ENCODE peak calls at places on chromosomes 2 and 18, in nine cellular contexts. D is Panc1, E is tibial nerve, X is tibial artery, W is iPS DF 6.9, N is A549, L is GM23248, U is thoracic aorta, G is RWPE2. I is an unnamed sample. For H3K9me3 and H3K4me1, the result is how much of the 10 kb centered on the place peaks cover.

GRCh38 chr2:145085616-145086015 is 565.7 kb upstream of the ZEB2 start:
- DNase-seq in D (no peak), E (no peak), X (no peak), W (no peak), N (no peak), L (peak), U (no peak), G (no peak), I (no peak)

GRCh38 chr2:174673405-174673804 is 75.8 kb upstream of the WIPF1 start:
- DNase-seq in D (no peak), E (no peak), X (no peak), W (no peak), N (no peak), L (no peak), U (no peak), G (no peak), I (no peak)

GRCh38 chr2:107775791-107776190 is 50.9 kb upstream of the RGPD4 start:
- DNase-seq in D (no peak), E (no peak), X (no peak), W (no peak), N (no peak), L (no peak), U (no peak), G (no peak), I (no peak)

GRCh38 chr2:235861383-235861782 is 306.8 kb downstream of the GBX2 start:
- DNase-seq in D (no peak), E (no peak), X (no peak), W (no peak), N (no peak), L (no peak), U (no peak), G (no peak), I (no peak)

GRCh38 chr2:96715658-96716057 is 24.2 kb downstream of the LMAN2L start:
- DNase-seq in D (no peak), E (no peak), X (no peak), W (no peak), N (no peak), L (no peak), U (no peak), G (no peak), I (no peak)

GRCh38 chr2:38375711-38376345 is 1.2 kb downstream of the ATL2 start:
- DNase-seq in D (no peak), E (no peak), X (no peak), W (no peak), N (no peak), L (peak), U (no peak), G (peak), I (peak)

GRCh38 chr2:1055014-1055595 is 104.5 kb downstream of the SNTG2 start:
- DNase-seq in D (peak), E (no peak), X (no peak), W (no peak), N (no peak), L (peak), U (no peak), G (no peak), I (no peak)

GRCh38 chr2:29657674-29658073 is 263.7 kb downstream of the ALK start:
- DNase-seq in D (no peak), E (no peak), X (no peak), W (no peak), N (no peak), L (no peak), U (no peak), G (no peak), I (no peak)

GRCh38 chr2:58194451-58194850 is 46.7 kb downstream of the FANCL start:
- DNase-seq in D (no peak), E (no peak), X (no peak), W (no peak), N (no peak), L (no peak), U (no peak), G (no peak), I (no peak)

GRCh38 chr2:28326873-28327495 is 65.7 kb upstream of the FOSL2 start:
- DNase-seq in D (no peak), E (no peak), X (peak), W (no peak), N (no peak), L (peak), U (no peak), G (no peak), I (no peak)

GRCh38 chr2:158923641-158924040 is 44.8 kb upstream of the TANC1 start:
- DNase-seq in D (no peak), E (no peak), X (no peak), W (no peak), N (no peak), L (no peak), U (no peak), G (no peak), I (no peak)

GRCh38 chr2:201628545-201628944 is 14.8 kb downstream of the TMEM237 start:
- DNase-seq in D (no peak), E (no peak), X (no peak), W (no peak), N (no peak), L (peak), U (no peak), G (no peak), I (no peak)

GRCh38 chr18:2223394-2223793 is 347.9 kb downstream of the METTL4 start:
- DNase-seq in D (no peak), E (no peak), X (no peak), W (no peak), N (no peak), L (peak), U (no peak), G (no peak), I (no peak)

GRCh38 chr18:58216071-58216471 is 172.0 kb downstream of the NEDD4L start:
- DNase-seq in D (no peak), E (no peak), X (no peak), W (no peak), N (no peak), L (peak), U (no peak), G (no peak), I (no peak)

GRCh38 chr18:36432880-36433279 is 135.4 kb downstream of the FHOD3 start:
- DNase-seq in D (no peak), E (no peak), X (no peak), W (no peak), N (no peak), L (no peak), U (no peak), G (no peak), I (no peak)

GRCh38 chr18:63342206-63342605 is 22.6 kb upstream of the BCL2 start:
- DNase-seq in D (no peak), E (peak), X (no peak), W (no peak), N (peak), L (peak), U (no peak), G (no peak), I (peak)

GRCh38 chr2:167114018-167114417 is 225.7 kb downstream of the XIRP2 start:
- DNase-seq in D (no peak), E (no peak), X (no peak), W (no peak), N (no peak), L (no peak), U (no peak), G (no peak), I (no peak)

GRCh38 chr2:84944257-84944909 is 26.6 kb upstream of the KCMF1 start:
- DNase-seq in D (no peak), E (no peak), X (peak), W (no peak), N (no peak), L (no peak), U (no peak), G (no peak), I (no peak)
- H3K4me3 ChIP-seq in D (no peak), E (no peak), X (no peak), W (no peak), N (no peak), L (no peak), U (no peak), G (no peak), I (no peak)

DNA sequence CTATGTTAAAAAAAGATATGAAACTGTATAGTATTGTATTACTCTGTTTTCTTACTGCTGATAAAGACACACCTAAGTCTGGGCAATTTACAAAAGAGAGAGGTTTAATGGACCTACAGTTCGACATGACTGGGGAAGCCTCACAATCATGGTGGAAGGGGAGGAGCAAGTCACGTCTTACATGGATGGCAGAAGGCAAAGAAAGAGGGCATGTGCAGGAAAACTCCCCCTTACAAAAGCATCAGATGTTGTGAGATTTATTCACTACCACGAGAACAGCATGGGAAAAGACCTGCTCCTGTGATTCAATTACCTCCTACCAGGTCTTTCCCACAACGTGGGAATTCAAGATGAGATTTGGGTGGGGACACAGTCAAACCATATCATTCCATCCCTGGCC is 57.0 kb downstream of the NCOA1 start:
- DNase-seq in D (no peak), E (no peak), X (no peak), W (no peak), N (no peak), L (no peak), U (no peak), G (no peak), I (no peak)
- H3K9me3 ChIP-seq in D (under half), E (under half), X (under half), W (under half), N (under half), L (under half), U (under half), G (under half), I (under half)

GRCh38 chr2:218400930-218401833 is 1.5 kb downstream of the CTDSP1 start:
- DNase-seq in D (no peak), E (no peak), X (no peak), W (no peak), N (peak), L (peak), U (no peak), G (no peak), I (no peak)

GRCh38 chr2:218402491-218402901 is 2.8 kb downstream of the CTDSP1 start:
- DNase-seq in D (no peak), E (no peak), X (no peak), W (no peak), N (no peak), L (no peak), U (no peak), G (no peak), I (no peak)

GRCh38 chr2:218402911-218403411 is 3.3 kb downstream of the CTDSP1 start:
- DNase-seq in D (no peak), E (no peak), X (no peak), W (no peak), N (no peak), L (no peak), U (no peak), G (no peak), I (no peak)

GRCh38 chr2:218400167-218400929 is 680 bp downstream of the CTDSP1 start:
- DNase-seq in D (no peak), E (no peak), X (peak), W (no peak), N (peak), L (peak), U (no peak), G (no peak), I (peak)

DNA sequence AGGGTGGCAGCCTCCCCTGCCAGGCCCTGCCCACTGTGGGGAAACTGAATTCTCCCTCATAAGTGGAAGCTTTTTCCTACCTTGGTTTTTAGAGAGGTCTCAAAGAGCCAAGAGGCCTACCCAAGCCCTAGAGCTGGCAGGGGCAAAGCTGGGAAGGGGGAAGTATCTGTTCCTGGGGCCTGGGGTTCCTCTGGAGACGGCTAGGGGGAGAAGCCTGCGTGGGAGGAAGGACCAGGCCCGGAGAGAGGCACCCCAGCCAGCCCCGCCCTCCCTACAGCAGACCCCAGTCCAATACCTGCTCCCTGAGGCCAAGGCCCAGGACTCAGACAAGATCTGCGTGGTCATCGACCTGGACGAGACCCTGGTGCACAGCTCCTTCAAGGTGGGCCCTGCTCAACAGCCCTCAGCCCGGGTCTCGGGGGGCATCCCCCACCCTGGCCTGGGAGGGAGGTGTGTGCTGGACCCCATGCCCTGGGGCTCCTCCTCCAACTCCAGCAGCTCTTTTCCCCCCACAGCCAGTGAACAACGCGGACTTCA is 2.2 kb downstream of the CTDSP1 start:
- DNase-seq in D (no peak), E (no peak), X (no peak), W (no peak), N (no peak), L (no peak), U (no peak), G (no peak), I (no peak)
- H3K4me1 ChIP-seq in D (half or more), E (half or more), X (under half), W (under half), N (under half), L (under half), U (half or more), G (under half), I (under half)

GRCh38 chr2:64829522-64829921 is 159.7 kb upstream of the SLC1A4 start:
- DNase-seq in D (no peak), E (no peak), X (no peak), W (no peak), N (no peak), L (no peak), U (no peak), G (no peak), I (no peak)

GRCh38 chr2:64832926-64833325 is 156.3 kb upstream of the SLC1A4 start:
- DNase-seq in D (no peak), E (no peak), X (no peak), W (no peak), N (no peak), L (peak), U (no peak), G (no peak), I (no peak)

GRCh38 chr2:64836566-64836965 is 152.6 kb upstream of the SLC1A4 start:
- DNase-seq in D (no peak), E (no peak), X (no peak), W (no peak), N (no peak), L (no peak), U (no peak), G (no peak), I (no peak)

GRCh38 chr2:64831134-64831976 is 157.8 kb upstream of the SLC1A4 start:
- DNase-seq in D (peak), E (peak), X (peak), W (peak), N (peak), L (peak), U (peak), G (peak), I (peak)

GRCh38 chr2:64831977-64832328 is 157.2 kb upstream of the SLC1A4 start:
- DNase-seq in D (no peak), E (no peak), X (no peak), W (no peak), N (no peak), L (no peak), U (no peak), G (no peak), I (no peak)
- H3K4me3 ChIP-seq in D (no peak), E (no peak), X (no peak), W (no peak), N (no peak), L (peak), U (no peak), G (no peak), I (no peak)

DNA sequence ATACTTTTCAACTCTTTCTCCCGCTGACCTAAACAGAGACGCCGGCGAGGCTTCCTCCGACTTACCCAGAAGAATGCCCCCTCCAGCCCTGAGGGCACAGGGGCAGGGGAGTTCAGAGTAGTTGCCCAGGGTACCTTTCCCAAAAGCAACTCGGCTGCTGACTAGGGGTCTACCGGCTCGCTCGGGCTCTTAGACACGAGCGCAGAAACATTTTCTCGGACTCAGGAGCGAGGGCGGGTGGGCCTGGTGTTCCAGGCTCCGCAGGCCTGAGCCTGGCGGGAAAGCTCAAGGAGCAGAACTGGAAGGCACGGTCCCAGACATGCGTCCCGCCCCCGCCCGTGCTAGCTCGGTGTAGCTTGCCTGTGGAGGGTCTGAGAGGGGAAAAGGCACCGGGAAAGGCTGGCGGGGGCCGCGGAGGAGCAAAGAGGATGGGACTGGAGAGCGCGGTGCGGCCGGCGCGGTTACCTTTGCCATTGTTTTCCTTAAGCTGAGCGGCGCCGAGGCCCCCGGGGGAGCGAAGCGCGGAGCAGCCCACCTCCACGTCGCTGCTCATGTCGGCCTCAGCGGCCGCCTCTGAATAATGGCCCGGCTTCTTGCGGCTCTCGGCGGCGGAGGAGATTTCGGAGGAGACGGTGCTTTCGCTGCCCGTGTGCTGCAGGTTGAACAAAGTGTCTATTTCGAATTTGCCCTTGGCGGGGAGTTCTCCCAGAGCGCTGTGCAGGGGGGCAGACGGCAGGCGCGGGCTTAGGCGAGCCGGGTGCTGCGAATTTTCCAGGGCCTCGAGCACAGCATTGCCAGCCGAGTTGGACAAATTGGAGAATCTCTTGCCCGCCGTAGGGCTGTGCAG is 654 bp downstream of the EVX2 start:
- DNase-seq in D (no peak), E (no peak), X (no peak), W (no peak), N (no peak), L (no peak), U (no peak), G (no peak), I (no peak)
- H3K9me3 ChIP-seq in D (under half), E (under half), X (under half), W (under half), N (under half), L (under half), U (under half), G (under half), I (under half)

GRCh38 chr2:71074893-71075292 is 6.4 kb downstream of the NAGK start:
- DNase-seq in D (no peak), E (no peak), X (no peak), W (no peak), N (no peak), L (no peak), U (no peak), G (no peak), I (no peak)

GRCh38 chr2:71070294-71071025 is 2.0 kb downstream of the NAGK start:
- DNase-seq in D (no peak), E (no peak), X (no peak), W (no peak), N (peak), L (peak), U (no peak), G (no peak), I (no peak)

GRCh38 chr2:71071681-71072398 is 3.4 kb downstream of the NAGK start:
- DNase-seq in D (no peak), E (peak), X (no peak), W (no peak), N (no peak), L (no peak), U (no peak), G (no peak), I (no peak)

GRCh38 chr2:71073475-71073874 is 5.0 kb downstream of the NAGK start:
- DNase-seq in D (no peak), E (no peak), X (no peak), W (no peak), N (no peak), L (no peak), U (no peak), G (no peak), I (no peak)

DNA sequence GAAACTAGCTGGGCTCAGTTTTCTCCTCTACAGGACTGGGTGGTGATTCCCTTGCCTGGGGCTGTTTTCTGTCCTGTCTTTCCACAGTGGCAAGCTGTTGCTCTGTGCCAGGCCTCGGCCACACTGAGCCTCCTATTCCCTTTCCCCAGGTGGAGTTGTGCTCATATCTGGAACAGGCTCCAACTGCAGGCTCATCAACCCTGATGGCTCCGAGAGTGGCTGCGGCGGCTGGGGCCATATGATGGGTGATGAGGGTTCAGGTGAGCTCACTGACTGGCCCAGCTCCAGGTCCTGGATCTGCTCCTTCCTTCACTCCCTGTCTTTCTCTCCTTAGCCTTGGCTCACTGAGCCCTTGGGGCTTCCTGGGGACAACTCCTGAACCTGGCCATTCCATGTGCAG is 4.0 kb downstream of the NAGK start:
- DNase-seq in D (no peak), E (no peak), X (no peak), W (no peak), N (no peak), L (no peak), U (no peak), G (no peak), I (no peak)
- H3K4me1 ChIP-seq in D (under half), E (under half), X (under half), W (under half), N (under half), L (under half), U (under half), G (under half), I (under half)

DNA sequence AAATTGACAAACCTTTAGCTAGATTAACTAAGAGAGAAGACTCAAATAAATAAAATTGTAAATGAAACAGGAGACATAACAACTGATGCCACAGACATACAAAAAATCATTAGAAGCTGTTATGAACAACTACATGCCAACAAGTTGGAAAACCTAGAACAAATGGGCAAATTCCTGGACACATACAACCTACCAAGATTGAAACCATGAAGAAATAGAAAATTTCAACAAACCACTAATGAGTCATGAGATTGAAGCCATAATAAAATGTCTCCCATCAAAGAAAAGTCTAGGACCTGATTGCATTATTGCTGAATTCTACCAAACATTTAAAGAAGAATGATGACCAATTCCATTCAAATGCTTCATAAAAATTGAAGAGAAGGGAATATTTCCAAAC is 54.3 kb downstream of the ST3GAL5 start:
- DNase-seq in D (no peak), E (no peak), X (no peak), W (no peak), N (no peak), L (peak), U (no peak), G (no peak), I (no peak)
- H3K4me3 ChIP-seq in D (no peak), E (no peak), X (no peak), W (no peak), N (no peak), L (no peak), U (no peak), G (no peak), I (no peak)

DNA sequence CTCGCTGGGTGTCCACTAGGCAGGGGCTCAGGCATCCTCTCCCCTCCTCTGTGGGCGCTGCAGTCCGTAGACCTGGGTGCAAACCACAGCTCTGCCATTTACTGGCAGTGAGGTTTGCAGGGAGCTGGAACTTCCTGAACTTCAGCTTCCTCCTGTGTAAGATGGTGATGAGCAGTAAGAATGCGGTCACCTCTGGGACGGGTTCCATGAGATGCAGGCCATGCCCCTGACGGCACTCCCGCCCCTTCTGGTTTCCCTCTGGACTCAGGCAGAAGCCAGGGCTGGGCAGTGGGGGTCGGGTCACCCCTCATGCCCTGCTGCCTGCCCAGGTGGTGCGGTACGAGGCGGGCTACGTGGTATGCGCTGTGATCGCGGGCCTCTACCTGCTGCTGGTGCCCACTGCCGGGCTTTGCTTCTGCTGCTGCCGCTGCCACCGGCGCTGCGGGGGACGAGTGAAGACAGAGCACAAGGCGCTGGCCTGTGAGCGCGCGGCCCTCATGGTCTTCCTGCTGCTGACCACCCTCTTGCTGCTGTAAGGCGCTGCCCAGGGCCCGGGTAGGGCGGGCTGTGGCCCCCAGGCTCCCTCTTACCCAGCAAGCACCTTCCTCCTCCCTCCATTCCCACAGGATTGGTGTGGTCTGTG is 1.5 kb downstream of the PROM2 start:
- DNase-seq in D (no peak), E (no peak), X (peak), W (no peak), N (no peak), L (peak), U (no peak), G (peak), I (no peak)
- H3K9me3 ChIP-seq in D (under half), E (under half), X (under half), W (under half), N (under half), L (under half), U (under half), G (under half), I (under half)

I was measured in BE2C.